ENCODE peak calls at places on chromosome 1, in five cellular contexts. D is heart left ventricle, U is fibroblast of lung, A is OCI-LY7, B is adrenal gland. X is an unnamed sample.
A peak's percentile ranks its signal among the peaks of the same experiment; 100 is the strongest.

GRCh38 chr1:2213576-2214505 is 14.3 kb upstream of the SKI start:
- DNase-seq in U (peak; percentile 89), A (no peak), B (peak; percentile 87), D (peak; percentile 90), X (no peak)

GRCh38 chr1:57949168-57949567 is 525.3 kb upstream of the DAB1 start:
- DNase-seq in U (no peak), A (no peak), D (no peak), B (no peak), X (no peak)

GRCh38 chr1:208511242-208511860 is 267.2 kb upstream of the PLXNA2 start:
- DNase-seq in U (no peak), A (no peak), B (no peak), D (no peak), X (no peak)

GRCh38 chr1:244963231-244963826 is 99.0 kb upstream of the HNRNPU start:
- DNase-seq in D (no peak), A (no peak), U (peak; percentile 11), B (no peak), X (no peak)

GRCh38 chr1:89457046-89457445 is 67.6 kb upstream of the LRRC8B start:
- DNase-seq in U (no peak), B (no peak), A (no peak), D (no peak), X (no peak)

GRCh38 chr1:29253180-29253579 is 16.9 kb downstream of the PTPRU start:
- DNase-seq in A (no peak), U (no peak), D (no peak), B (no peak), X (no peak)

GRCh38 chr1:114075082-114075481 is 78.6 kb downstream of the SYT6 start:
- DNase-seq in U (no peak), B (no peak), D (no peak), A (no peak), X (no peak)

GRCh38 chr1:8063298-8064068 is 37.4 kb upstream of the ERRFI1 start:
- DNase-seq in D (no peak), A (no peak), B (no peak), U (no peak), X (no peak)

GRCh38 chr1:94463765-94464330 is 45.7 kb downstream of the ABCD3 start:
- DNase-seq in A (peak; percentile 56), D (no peak), B (no peak), U (peak; percentile 30), X (peak; percentile 42)

GRCh38 chr1:19974822-19975416 is 4.5 kb downstream of the PLA2G2A start:
- DNase-seq in A (peak; percentile 29), D (peak; percentile 56), B (peak; percentile 72), U (peak; percentile 74), X (peak; percentile 53)

GRCh38 chr1:225819346-225820192 is 9.6 kb downstream of the EPHX1 start:
- DNase-seq in B (peak; percentile 72), U (peak; percentile 54), A (no peak), D (no peak), X (no peak)

GRCh38 chr1:23865543-23865930 is 2.6 kb downstream of the FUCA1 start:
- DNase-seq in U (peak; percentile 96), A (no peak), B (peak; percentile 27), D (no peak), X (peak; percentile 61)

GRCh38 chr1:32981003-32981909 is 16.6 kb upstream of the RNF19B start:
- DNase-seq in A (peak; percentile 90), U (peak; percentile 94), D (peak; percentile 66), B (peak; percentile 47), X (peak; percentile 64)

GRCh38 chr1:45050931-45051748 is 39.1 kb downstream of the UROD start:
- DNase-seq in B (no peak), D (no peak), U (no peak), A (peak; percentile 27), X (no peak)

GRCh38 chr1:205774277-205775014 is 836 bp downstream of the RAB29 start:
- DNase-seq in U (peak; percentile 8), B (no peak), A (peak; percentile 28), D (no peak), X (no peak)

GRCh38 chr1:54623216-54624007 is at the start of gene FAM151A:
- DNase-seq in B (no peak), U (no peak), D (peak; percentile 52), A (no peak), X (no peak)

GRCh38 chr1:183089025-183089639 is 65.9 kb downstream of the LAMC1 start:
- DNase-seq in B (no peak), U (no peak), D (no peak), A (no peak), X (no peak)

GRCh38 chr1:151935154-151935553 is 25.8 kb upstream of the THEM4 start:
- DNase-seq in A (no peak), B (no peak), D (no peak), U (peak; percentile 59), X (no peak)

GRCh38 chr1:246117066-246117791 is 389.9 kb downstream of the SMYD3 start:
- DNase-seq in D (no peak), B (peak; percentile 42), U (peak; percentile 50), A (peak; percentile 21), X (no peak)

GRCh38 chr1:16617101-16617727 is 3.9 kb upstream of the NBPF1 start:
- DNase-seq in B (peak; percentile 34), U (no peak), D (peak; percentile 26), A (no peak), X (no peak)

GRCh38 chr1:63775418-63776127 is 1.8 kb downstream of the ROR1 start:
- DNase-seq in D (no peak), A (peak; percentile 41), U (no peak), B (no peak), X (no peak)

DNA sequence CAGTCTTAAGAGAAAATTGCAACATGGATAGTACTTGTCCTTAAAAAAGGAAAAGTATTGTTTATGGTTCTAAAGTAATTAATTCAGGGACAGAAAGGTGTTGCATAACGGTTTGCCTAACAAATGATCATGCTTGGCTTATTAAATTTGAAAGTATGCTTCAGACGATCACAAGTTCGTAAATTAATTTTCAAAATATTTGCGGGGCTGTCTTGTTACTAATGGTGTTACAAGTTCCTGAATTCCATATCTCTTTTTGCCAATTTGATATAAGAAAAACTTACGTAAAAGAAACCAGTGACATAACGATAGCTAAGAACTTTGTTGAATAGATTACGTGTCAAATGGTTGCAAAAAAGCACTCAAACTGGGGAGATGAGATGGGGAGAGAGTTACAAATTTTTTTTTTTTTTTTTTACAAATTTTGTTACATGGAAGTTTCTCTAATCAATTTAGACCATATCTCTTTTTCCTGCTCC is 1.3 kb downstream of the AGO3 start:
- DNase-seq in U (no peak), A (no peak), B (no peak), D (no peak), X (no peak)
- H3K4me3 ChIP-seq in U (peak overlapping the region; percentile 83), A (peak overlapping the region; percentile 93), B (no peak overlapping the region), D (no peak overlapping the region), X (peak overlapping the region; percentile 61)

GRCh38 chr1:36203554-36204346 is 20.5 kb upstream of the THRAP3 start:
- DNase-seq in A (no peak), B (peak; percentile 92), U (peak; percentile 60), D (peak; percentile 87), X (no peak)

GRCh38 chr1:36208978-36209708 is 15.1 kb upstream of the THRAP3 start:
- DNase-seq in B (no peak), U (no peak), D (no peak), A (no peak), X (no peak)

GRCh38 chr1:36204347-36204909 is 19.8 kb upstream of the THRAP3 start:
- DNase-seq in D (peak; percentile 71), A (no peak), U (no peak), B (peak; percentile 81), X (no peak)

GRCh38 chr1:36206323-36206858 is 17.9 kb upstream of the THRAP3 start:
- DNase-seq in B (no peak), A (no peak), D (no peak), U (no peak), X (no peak)

DNA sequence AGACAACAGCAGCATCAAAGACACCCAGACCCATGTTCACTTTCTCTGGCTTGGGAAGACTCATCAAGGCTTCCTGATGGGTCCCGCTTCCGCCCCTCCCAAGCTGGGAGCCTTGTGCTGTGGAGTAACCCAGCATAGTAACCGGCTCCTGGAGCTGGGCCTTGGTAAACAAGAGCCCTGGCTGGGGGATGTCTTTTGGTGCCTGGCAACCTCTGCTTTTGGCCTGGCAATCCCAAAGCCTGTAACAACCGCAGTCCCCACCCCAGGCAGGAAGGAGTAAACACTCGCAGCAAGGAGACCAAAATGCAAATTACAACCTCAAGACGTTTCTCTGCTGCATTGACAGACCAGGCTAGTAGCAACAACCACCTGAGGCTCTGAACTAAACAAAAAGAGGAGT is 16.9 kb upstream of the THRAP3 start:
- DNase-seq in U (peak; percentile 84), B (no peak), A (peak; percentile 46), D (peak; percentile 63), X (peak; percentile 14)
- H3K4me3 ChIP-seq in U (no peak overlapping the region), B (no peak overlapping the region), A (no peak overlapping the region), D (no peak overlapping the region), X (no peak overlapping the region)

DNA sequence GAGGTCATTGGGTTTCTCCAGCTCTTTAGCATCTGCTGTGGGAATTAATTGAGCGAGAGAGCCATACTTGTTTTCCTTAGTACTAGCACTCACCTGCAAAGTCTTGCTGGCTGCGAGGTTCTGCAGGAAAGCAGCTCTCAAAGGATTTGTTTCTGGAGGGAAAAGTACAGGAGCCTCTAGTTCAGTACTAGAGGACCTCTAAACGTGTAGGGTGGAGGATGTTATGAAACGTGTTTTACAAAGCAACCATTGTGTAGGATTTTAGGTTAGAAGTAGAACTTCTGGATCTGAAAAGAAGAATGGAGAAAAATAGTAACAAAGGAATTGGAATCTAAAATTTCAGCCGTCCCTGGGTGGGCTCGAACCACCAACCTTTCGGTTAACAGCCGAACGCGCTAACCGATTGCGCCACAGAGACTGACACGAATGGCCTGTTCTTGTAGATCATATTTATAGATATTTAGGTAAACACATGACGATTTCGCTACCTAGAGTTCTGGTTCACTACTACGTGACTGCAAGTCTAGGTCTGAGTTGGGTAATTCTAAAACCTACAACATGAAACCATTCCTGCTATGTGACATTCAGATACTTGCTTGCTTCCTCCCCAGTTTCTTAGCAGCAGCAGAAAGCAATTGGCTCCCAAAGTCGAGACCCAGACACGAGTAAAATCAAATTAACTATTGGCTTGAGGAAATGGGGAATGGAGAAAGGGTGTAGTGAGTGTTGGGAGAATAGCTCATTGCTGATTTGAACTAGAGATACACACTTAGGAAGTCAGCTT is 60.2 kb upstream of the CFAP126 start:
- DNase-seq in A (no peak), U (peak; percentile 24), B (no peak), D (no peak), X (no peak)
- H3K4me3 ChIP-seq in A (no peak overlapping the region), U (peak overlapping the region; percentile 65), B (no peak overlapping the region), D (no peak overlapping the region), X (no peak overlapping the region)

GRCh38 chr1:156075158-156075557 is 7.1 kb downstream of the MEX3A start:
- DNase-seq in A (no peak), D (no peak), B (no peak), U (no peak), X (no peak)

GRCh38 chr1:156073740-156074139 is 8.5 kb downstream of the MEX3A start:
- DNase-seq in D (no peak), B (no peak), A (no peak), U (no peak), X (no peak)

GRCh38 chr1:156073110-156073693 is 9.1 kb downstream of the MEX3A start:
- DNase-seq in U (no peak), A (no peak), B (no peak), D (no peak), X (no peak)

GRCh38 chr1:156075775-156076204 is 6.5 kb downstream of the MEX3A start:
- DNase-seq in A (no peak), D (no peak), U (no peak), B (no peak), X (no peak)

DNA sequence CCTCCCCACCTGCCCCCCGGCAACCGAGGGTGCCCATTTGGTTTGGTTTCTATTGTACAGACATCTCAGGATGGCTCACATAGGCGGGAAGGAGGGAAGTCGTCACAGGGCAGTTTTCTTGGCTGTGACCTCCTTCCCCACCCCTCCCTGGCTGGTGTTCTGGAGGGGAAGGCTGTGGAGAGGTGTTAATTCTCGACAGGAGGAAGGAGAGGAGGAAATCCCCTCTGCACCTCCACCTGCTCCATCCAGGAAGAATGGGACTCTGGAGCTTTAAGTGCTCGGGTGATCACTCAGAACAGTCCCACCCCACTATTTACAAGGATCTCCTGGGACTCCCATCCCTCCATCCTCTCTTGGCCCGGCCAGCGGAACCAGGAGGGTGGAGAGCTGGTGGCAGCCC is 7.6 kb downstream of the MEX3A start:
- DNase-seq in D (no peak), B (no peak), U (no peak), A (no peak), X (no peak)
- H3K4me3 ChIP-seq in D (no peak overlapping the region), B (no peak overlapping the region), U (no peak overlapping the region), A (no peak overlapping the region), X (no peak overlapping the region)

X was measured in AG09309.